ENCODE peak calls at places on chromosome 13, in five cellular contexts. G, Z, U, M and R are unnamed samples.

GRCh38 chr13:50230365-50230978 is 215.2 kb downstream of the KCNRG start:
- DNase-seq in U (peak), M (no peak), Z (no peak), G (no peak), R (no peak)

GRCh38 chr13:21328201-21328600 is 130.9 kb downstream of the ZDHHC20 start:
- DNase-seq in M (no peak), G (no peak), U (no peak), Z (no peak), R (no peak)

GRCh38 chr13:90899411-90899810 is 448.1 kb upstream of the MIR17HG start:
- DNase-seq in M (no peak), G (no peak), U (no peak), Z (no peak), R (no peak)

GRCh38 chr13:28532226-28533048 is 37.5 kb upstream of the FLT1 start:
- DNase-seq in Z (no peak), M (peak), U (no peak), G (no peak), R (peak)

GRCh38 chr13:79225487-79226232 is 180.4 kb downstream of the RBM26 start:
- DNase-seq in U (no peak), M (no peak), Z (no peak), G (no peak), R (no peak)

GRCh38 chr13:61255035-61255796 is 160.4 kb downstream of the PCDH20 start:
- DNase-seq in G (peak), Z (no peak), M (no peak), U (peak), R (no peak)

GRCh38 chr13:85137516-85137915 is 661.7 kb downstream of the SLITRK6 start:
- DNase-seq in G (no peak), U (no peak), Z (no peak), M (peak), R (no peak)

GRCh38 chr13:110014719-110015118 is 228.3 kb upstream of the IRS2 start:
- DNase-seq in U (no peak), M (no peak), G (no peak), Z (no peak), R (no peak)

GRCh38 chr13:75372517-75372916 is 109.5 kb downstream of the TBC1D4 start:
- DNase-seq in M (peak), U (peak), G (peak), Z (no peak), R (peak)

GRCh38 chr13:64925727-64926126 is 2304.4 kb downstream of the PCDH9 start:
- DNase-seq in M (no peak), U (no peak), G (no peak), Z (no peak), R (no peak)

GRCh38 chr13:52461265-52461664 is 6.0 kb downstream of the CKAP2 start:
- DNase-seq in G (no peak), M (no peak), Z (no peak), U (no peak), R (no peak)

GRCh38 chr13:20580257-20580656 is 13.3 kb downstream of the IFT88 start:
- DNase-seq in M (no peak), Z (no peak), G (no peak), U (no peak), R (no peak)

GRCh38 chr13:73228546-73228945 is 169.7 kb downstream of the KLF5 start:
- DNase-seq in Z (no peak), U (no peak), M (no peak), G (no peak), R (no peak)

GRCh38 chr13:107296804-107297203 is 728.9 kb upstream of the ARGLU1 start:
- DNase-seq in M (no peak), Z (no peak), U (no peak), G (no peak), R (no peak)

GRCh38 chr13:46687810-46688209 is 109.2 kb downstream of the ESD start:
- DNase-seq in Z (no peak), M (no peak), U (peak), G (no peak), R (peak)

GRCh38 chr13:46896346-46897138 is at the start of gene HTR2A:
- DNase-seq in U (no peak), M (no peak), G (no peak), Z (no peak), R (no peak)

GRCh38 chr13:82248713-82249112 is 1633.6 kb downstream of the SLITRK1 start:
- DNase-seq in Z (no peak), M (no peak), G (no peak), U (no peak), R (no peak)

GRCh38 chr13:93857126-93857525 is 622.4 kb downstream of the DCT start:
- DNase-seq in G (no peak), U (no peak), M (no peak), Z (no peak), R (no peak)

DNA sequence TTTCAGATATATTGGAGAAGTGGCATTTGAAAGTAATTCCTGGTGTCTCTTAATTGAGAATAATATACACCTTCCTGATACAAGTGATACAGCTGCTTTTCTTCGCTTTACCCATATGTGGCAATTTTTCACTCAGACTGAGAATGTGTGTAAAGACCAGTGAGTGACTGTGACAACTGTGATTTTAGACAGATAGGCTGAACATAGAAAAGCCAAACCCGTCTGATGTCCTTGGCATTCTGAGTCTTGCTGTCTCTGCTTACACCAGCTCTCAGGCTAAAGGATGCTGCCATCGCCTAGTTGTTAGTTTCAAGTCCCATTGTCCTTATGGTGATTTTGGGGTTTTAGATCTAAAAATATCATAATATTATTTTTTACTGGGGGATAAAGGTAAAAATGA is 492.6 kb downstream of the RFC3 start:
- DNase-seq in M (peak), U (no peak), G (no peak), Z (no peak), R (no peak)
- TF ChIP-seq FOXM1 in M (no peak), U (no peak), G (no peak), Z (no peak), R (no peak)

GRCh38 chr13:101554420-101555125 is 102.1 kb downstream of the ITGBL1 start:
- DNase-seq in Z (no peak), U (no peak), G (no peak), M (no peak), R (no peak)
- TF ChIP-seq FOXM1 in Z (no peak), U (no peak), G (no peak), M (no peak), R (no peak)

GRCh38 chr13:43935878-43936277 is 56.2 kb downstream of the LACC1 start:
- DNase-seq in U (no peak), M (no peak), Z (no peak), G (no peak), R (no peak)

GRCh38 chr13:43936630-43937029 is 56.9 kb downstream of the LACC1 start:
- DNase-seq in U (no peak), M (no peak), Z (no peak), G (no peak), R (no peak)

GRCh38 chr13:43934273-43934672 is 54.6 kb downstream of the LACC1 start:
- DNase-seq in Z (no peak), G (no peak), U (no peak), M (no peak), R (no peak)

GRCh38 chr13:43937839-43938238 is 58.1 kb downstream of the LACC1 start:
- DNase-seq in Z (no peak), G (no peak), U (no peak), M (no peak), R (no peak)

DNA sequence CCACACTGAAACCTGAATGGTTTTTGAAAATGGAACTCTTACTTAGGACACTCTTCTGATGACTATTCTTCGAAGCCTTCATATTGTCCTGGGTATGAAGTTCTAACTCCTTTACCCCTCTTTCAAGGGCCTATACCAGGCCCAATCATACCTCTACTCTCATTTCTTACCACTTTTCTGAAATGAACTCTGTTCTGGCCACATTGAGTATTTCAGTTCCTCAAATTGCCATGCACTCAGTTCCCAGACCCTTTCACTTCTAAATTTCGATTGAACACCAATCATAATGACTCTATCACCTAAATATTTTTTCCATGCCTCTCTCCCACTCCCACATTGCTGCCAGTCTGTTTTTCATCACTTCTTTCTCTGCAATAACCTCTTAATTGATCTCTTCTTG is 53.7 kb downstream of the LACC1 start:
- DNase-seq in G (no peak), M (no peak), U (no peak), Z (peak), R (no peak)
- TF ChIP-seq FOXM1 in G (no peak), M (no peak), U (no peak), Z (peak), R (no peak)

GRCh38 chr13:32211788-32212187 is 103.4 kb downstream of the ZAR1L start:
- DNase-seq in Z (no peak), U (no peak), G (no peak), M (no peak), R (no peak)
- TF ChIP-seq FOXM1 in Z (no peak), U (no peak), G (no peak), M (no peak), R (no peak)

DNA sequence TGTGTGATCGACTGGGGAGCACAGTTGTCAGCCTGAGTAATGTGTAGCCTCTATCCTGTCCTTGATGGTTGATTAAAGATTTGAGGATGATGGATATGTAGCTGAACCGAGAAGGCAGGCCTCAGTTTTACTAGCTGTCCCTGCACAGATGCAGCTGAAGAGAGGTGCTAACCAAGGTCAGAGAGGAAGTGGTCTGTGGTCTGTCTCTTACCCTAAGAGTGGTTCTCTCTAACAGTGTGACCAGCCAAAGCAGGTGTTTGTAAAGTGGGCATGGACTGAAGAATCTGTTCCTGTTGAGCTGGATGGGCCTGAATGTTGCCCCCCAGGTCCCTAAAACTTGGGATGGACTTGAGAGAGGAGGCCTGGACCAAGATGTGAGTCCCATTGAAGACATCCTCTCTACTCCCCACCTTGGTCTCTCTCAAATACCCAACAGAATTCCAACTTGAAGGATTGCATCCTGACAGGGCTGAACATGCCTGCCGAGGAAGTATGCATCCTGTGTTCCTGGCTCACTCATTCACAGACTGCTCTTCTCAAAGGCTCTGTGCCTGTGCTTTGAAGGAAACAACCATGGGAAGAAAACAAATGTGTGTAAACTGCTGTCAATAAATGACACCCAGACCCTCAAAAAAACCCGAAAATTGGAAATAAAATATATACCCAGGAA is 223.8 kb downstream of the MAB21L1 start:
- DNase-seq in Z (peak), M (no peak), U (no peak), G (no peak), R (no peak)
- TF ChIP-seq FOXM1 in Z (no peak), M (no peak), U (no peak), G (no peak), R (no peak)

DNA sequence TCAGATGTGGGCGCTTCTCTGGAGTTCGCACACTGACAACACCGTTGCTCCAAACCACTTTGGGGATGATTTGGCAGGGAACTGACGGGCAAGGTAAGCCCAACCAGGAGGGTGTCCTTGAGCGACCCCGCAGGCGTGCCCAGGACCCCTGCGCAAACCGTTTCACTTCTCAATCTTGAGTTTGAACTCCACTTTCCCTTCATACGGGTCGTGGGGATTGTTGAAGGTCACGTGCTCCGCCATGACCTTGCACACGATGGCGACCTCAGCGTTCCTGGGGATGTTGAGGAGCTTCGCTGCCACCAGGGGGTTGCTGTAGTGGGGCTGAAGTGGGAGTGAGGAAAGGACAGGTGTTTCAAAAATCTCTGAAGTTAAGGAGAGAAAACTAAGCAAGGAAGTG is 8.8 kb downstream of the ATP4B start:
- DNase-seq in M (no peak), Z (no peak), U (no peak), G (no peak), R (no peak)
- TF ChIP-seq FOXM1 in M (no peak), Z (no peak), U (no peak), G (no peak), R (no peak)